ENCODE peak calls at places on chromosome 11, in eight cellular contexts. T is esophagus squamous epithelium, I is GM13976, L is BE2C, X is lower lobe of right lung, G is neural progenitor cell, R is right lobe of liver, A is pancreas. F is an unnamed sample.

GRCh38 chr11:47464479-47464878 is 15.5 kb upstream of the RAPSN start:
- DNase-seq in T (no peak), X (no peak), A (no peak), I (no peak), G (peak; percentile 80), R (no peak), L (peak; percentile 52), F (peak; percentile 12)

GRCh38 chr11:57217053-57217452 is 20.0 kb downstream of the APLNR start:
- DNase-seq in X (no peak), T (no peak), I (no peak), G (no peak), L (no peak), R (no peak), A (no peak), F (no peak)

GRCh38 chr11:1969036-1969435 is 21.9 kb downstream of the MRPL23 start:
- DNase-seq in A (no peak), X (no peak), L (no peak), R (no peak), G (no peak), T (no peak), I (no peak), F (no peak)

GRCh38 chr11:12506502-12506921 is 129.1 kb downstream of the PARVA start:
- DNase-seq in X (no peak), I (no peak), T (no peak), L (no peak), G (no peak), R (no peak), A (no peak), F (no peak)

GRCh38 chr11:131274233-131274632 is 96.2 kb upstream of the NTM start:
- DNase-seq in A (no peak), T (no peak), G (no peak), X (no peak), L (no peak), I (no peak), R (no peak), F (no peak)

GRCh38 chr11:70547821-70548670 is 149.7 kb downstream of the CTTN start:
- DNase-seq in X (no peak), G (no peak), I (no peak), L (peak; percentile 71), T (no peak), A (no peak), R (no peak), F (no peak)

GRCh38 chr11:1203505-1204271 is 19.2 kb upstream of the MUC5B start:
- DNase-seq in I (peak; percentile 17), A (peak; percentile 34), L (peak; percentile 2), R (peak; percentile 55), G (no peak), X (peak; percentile 50), T (no peak), F (no peak)

GRCh38 chr11:66011239-66011784 is 496 bp upstream of the CST6 start:
- DNase-seq in I (peak; percentile 40), T (no peak), A (no peak), X (peak; percentile 86), L (no peak), R (no peak), G (no peak), F (no peak)

GRCh38 chr11:64875369-64876225 is 2.8 kb downstream of the EHD1 start:
- DNase-seq in R (peak; percentile 89), I (no peak), X (no peak), A (no peak), T (no peak), L (no peak), G (no peak), F (no peak)

GRCh38 chr11:14288189-14288935 is 70.6 kb downstream of the RRAS2 start:
- DNase-seq in R (no peak), I (no peak), G (no peak), X (no peak), L (no peak), A (no peak), T (no peak), F (no peak)

DNA sequence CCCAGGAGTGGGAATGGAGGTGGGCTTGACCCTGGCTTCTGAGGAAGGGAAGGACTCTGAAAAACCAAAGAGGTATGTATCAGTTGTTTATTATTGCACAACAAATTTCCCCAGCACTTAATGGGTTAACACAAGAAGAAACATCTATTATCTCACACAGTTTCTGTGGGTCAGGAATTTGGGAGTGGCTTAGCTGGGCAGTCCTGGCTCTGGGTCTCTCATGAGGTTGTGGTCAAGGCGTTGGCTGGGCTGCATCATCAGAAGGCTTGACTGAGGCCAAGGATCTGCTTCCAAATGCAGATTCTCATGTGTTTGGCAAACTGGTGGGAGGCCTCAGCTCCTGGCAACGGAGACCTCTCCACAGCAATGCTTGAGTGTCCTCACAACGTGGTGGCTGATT is 17.5 kb upstream of the SMIM38 start:
- DNase-seq in G (no peak), X (no peak), T (no peak), R (no peak), A (no peak), I (no peak), L (no peak), F (no peak)
- TF ChIP-seq CTCF in G (no peak), X (no peak), T (no peak), R (no peak), A (no peak), I (no peak), L (no peak), F (no peak)

GRCh38 chr11:9076661-9077060 is 14.7 kb downstream of the SCUBE2 start:
- DNase-seq in I (no peak), X (no peak), R (no peak), A (no peak), L (no peak), G (no peak), T (no peak), F (no peak)

GRCh38 chr11:9077164-9077563 is 14.2 kb downstream of the SCUBE2 start:
- DNase-seq in A (no peak), T (no peak), L (no peak), R (no peak), G (no peak), X (no peak), I (no peak), F (no peak)

GRCh38 chr11:9076046-9076445 is 15.4 kb downstream of the SCUBE2 start:
- DNase-seq in I (no peak), R (no peak), A (no peak), T (no peak), G (no peak), L (no peak), X (no peak), F (no peak)

GRCh38 chr11:9081153-9081552 is 10.2 kb downstream of the SCUBE2 start:
- DNase-seq in A (no peak), T (no peak), G (no peak), X (no peak), L (no peak), R (no peak), I (no peak), F (no peak)

GRCh38 chr11:9078113-9079041 is 13.0 kb downstream of the SCUBE2 start:
- DNase-seq in R (no peak), X (no peak), A (no peak), T (no peak), G (no peak), I (no peak), L (no peak), F (no peak)
- TF ChIP-seq CTCF in R (no peak), X (no peak), A (no peak), T (no peak), G (peak; percentile 28), I (no peak), L (no peak), F (no peak)

GRCh38 chr11:9265211-9266131 is at the start of gene DENND5A:
- DNase-seq in A (peak; percentile 93), L (peak; percentile 86), T (peak; percentile 8), I (peak; percentile 95), X (peak; percentile 88), R (peak; percentile 91), G (peak; percentile 96), F (peak; percentile 65)

GRCh38 chr11:9266132-9266736 is 1.1 kb upstream of the DENND5A start:
- DNase-seq in T (no peak), X (no peak), A (peak; percentile 52), G (no peak), L (no peak), I (no peak), R (no peak), F (no peak)

GRCh38 chr11:9266926-9267325 is 1.8 kb upstream of the DENND5A start:
- DNase-seq in I (no peak), T (no peak), R (no peak), G (no peak), A (no peak), X (no peak), L (no peak), F (no peak)

GRCh38 chr11:9264381-9265210 is 554 bp downstream of the DENND5A start:
- DNase-seq in T (peak; percentile 7), X (peak; percentile 83), L (peak; percentile 16), A (peak; percentile 62), R (peak; percentile 69), G (peak; percentile 18), I (peak; percentile 40), F (peak; percentile 71)

DNA sequence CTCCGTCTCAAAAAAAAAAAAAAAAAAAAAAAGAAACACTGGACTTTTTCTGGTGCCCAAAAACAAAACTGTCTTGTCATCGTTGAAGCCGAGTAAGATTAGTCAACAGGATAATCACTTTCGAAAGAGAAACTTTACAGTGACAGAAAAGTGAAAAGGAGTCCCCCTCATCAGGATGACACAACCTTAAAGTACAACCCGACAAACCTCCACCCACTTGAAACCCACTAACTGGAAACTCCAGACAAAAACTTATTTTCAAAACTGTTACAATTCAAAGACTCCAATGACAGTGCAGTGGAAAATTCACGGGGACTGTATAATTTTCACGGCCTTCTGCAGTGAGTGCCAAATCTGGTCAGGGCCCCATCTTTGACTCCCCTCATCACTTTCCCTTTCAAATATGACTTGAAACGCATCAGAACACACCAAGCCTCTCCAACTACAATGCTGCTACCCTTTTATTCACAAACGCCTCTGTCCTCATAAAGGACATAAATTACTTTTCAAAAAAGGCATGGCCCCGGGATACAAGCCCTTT is 1.2 kb downstream of the DENND5A start:
- DNase-seq in R (no peak), A (no peak), L (no peak), I (peak; percentile 90), T (no peak), X (no peak), G (no peak), F (peak; percentile 74)
- TF ChIP-seq CTCF in R (no peak), A (no peak), L (no peak), I (no peak), T (no peak), X (no peak), G (no peak), F (no peak)

GRCh38 chr11:106087815-106088435 is 10.5 kb downstream of the AASDHPPT start:
- DNase-seq in A (peak; percentile 40), X (peak; percentile 54), I (no peak), T (no peak), R (no peak), L (peak; percentile 40), G (peak; percentile 54), F (peak; percentile 75)
- TF ChIP-seq CTCF in A (peak; percentile 79), X (peak; percentile 83), I (peak; percentile 77), T (peak; percentile 52), R (peak; percentile 83), L (peak; percentile 91), G (peak; percentile 91), F (peak; percentile 95)

DNA sequence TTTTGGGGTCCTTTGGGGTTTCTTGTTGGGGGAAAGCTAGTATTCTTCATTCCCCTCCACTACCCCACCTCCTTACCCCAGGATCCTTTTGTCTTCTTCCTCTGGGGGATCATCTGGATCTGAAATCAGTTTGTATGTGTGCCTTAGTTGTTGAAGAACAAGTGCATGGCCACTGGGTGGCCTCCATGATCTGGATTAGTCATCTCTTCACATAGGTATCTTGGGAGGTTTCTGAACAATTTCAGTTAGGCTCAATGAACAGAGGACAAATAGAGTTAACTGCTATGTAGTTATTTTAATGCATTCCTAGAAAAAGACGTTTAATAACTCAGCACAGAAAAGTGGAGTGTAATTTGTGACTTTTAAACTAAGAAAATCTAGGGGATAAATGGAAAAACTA is 7.1 kb upstream of the VWA5A start:
- DNase-seq in X (no peak), I (peak; percentile 36), A (no peak), L (no peak), T (no peak), R (no peak), G (peak; percentile 34), F (peak; percentile 43)
- TF ChIP-seq CTCF in X (peak; percentile 9), I (peak; percentile 37), A (no peak), L (peak; percentile 35), T (no peak), R (peak; percentile 24), G (peak; percentile 41), F (no peak)

F was measured in activated CD8-positive, alpha-beta T cell treated with anti-CD3 and anti-CD28 coated beads for 36 hours.